ENCODE peak calls at places on chromosomes 13 and 19, in ten cellular contexts. L, Q, U, Z, G, Y, V, S, M and K are unnamed samples.

GRCh38 chr19:18588611-18589379 is at the start of gene REX1BD:
- DNase-seq in V (no peak), M (peak; percentile 76), L (peak; percentile 68), Q (no peak), U (peak; percentile 75), S (no peak), Y (no peak), Z (peak; percentile 94), G (peak; percentile 95), K (peak; percentile 90)

GRCh38 chr13:36919206-36919832 is 719 bp downstream of the SMAD9 start:
- DNase-seq in L (peak; percentile 17), G (peak; percentile 79), Z (no peak), S (no peak), U (peak; percentile 37), V (no peak), Y (no peak), M (peak; percentile 25), Q (no peak), K (peak; percentile 69)

GRCh38 chr13:41700790-41701310 is 243.5 kb downstream of the RGCC start:
- DNase-seq in S (no peak), U (peak; percentile 72), L (peak; percentile 66), V (no peak), G (no peak), Y (peak; percentile 41), Z (no peak), Q (no peak), M (peak; percentile 86), K (no peak)

GRCh38 chr19:34135033-34135370 is 37.3 kb upstream of the LSM14A start:
- DNase-seq in S (no peak), M (no peak), V (no peak), Q (no peak), U (no peak), Z (no peak), L (no peak), Y (no peak), G (no peak), K (no peak)

GRCh38 chr13:46609052-46609451 is 56.1 kb downstream of the LRCH1 start:
- DNase-seq in M (no peak), V (no peak), S (no peak), G (no peak), U (no peak), Y (no peak), Q (no peak), Z (no peak), L (no peak), K (no peak)

GRCh38 chr19:30696514-30696913 is 324.3 kb downstream of the ZNF536 start:
- DNase-seq in Q (no peak), G (peak; percentile 95), M (no peak), U (no peak), L (peak; percentile 9), V (no peak), Z (peak; percentile 40), Y (no peak), S (no peak), K (peak; percentile 82)

GRCh38 chr19:49852631-49853126 is 1.7 kb downstream of the PTOV1 start:
- DNase-seq in G (no peak), V (no peak), U (no peak), Z (no peak), M (no peak), Y (no peak), Q (no peak), S (no peak), L (peak; percentile 22), K (no peak)

GRCh38 chr13:26460652-26461051 is 96.8 kb upstream of the WASF3 start:
- DNase-seq in Q (no peak), M (peak; percentile 22), Z (no peak), G (no peak), Y (no peak), L (peak; percentile 84), V (no peak), S (no peak), U (no peak), K (no peak)

GRCh38 chr13:60647547-60647946 is 250.5 kb downstream of the TDRD3 start:
- DNase-seq in L (no peak), Y (no peak), Q (no peak), G (peak; percentile 61), S (no peak), V (no peak), M (no peak), U (no peak), Z (no peak), K (no peak)

GRCh38 chr19:28313633-28314032 is 899.3 kb downstream of the UQCRFS1 start:
- DNase-seq in S (no peak), G (no peak), Q (no peak), L (peak; percentile 17), Y (no peak), M (peak; percentile 95), U (peak; percentile 99), Z (no peak), V (no peak), K (no peak)

GRCh38 chr13:73948848-73949529 is 185.2 kb downstream of the KLF12 start:
- DNase-seq in Y (no peak), M (no peak), S (no peak), L (no peak), V (no peak), G (no peak), Z (no peak), Q (no peak), U (no peak), K (no peak)

GRCh38 chr13:90068658-90069057 is 1278.8 kb upstream of the MIR17HG start:
- DNase-seq in L (no peak), M (no peak), S (no peak), U (no peak), Q (no peak), V (no peak), Y (no peak), G (no peak), Z (no peak), K (no peak)

GRCh38 chr13:97212540-97213146 is 9.5 kb upstream of the MBNL2 start:
- DNase-seq in Q (no peak), M (peak; percentile 43), G (peak; percentile 67), S (no peak), V (no peak), U (no peak), L (peak; percentile 49), Z (no peak), Y (no peak), K (peak; percentile 69)

GRCh38 chr19:35162471-35163326 is 8.2 kb downstream of the FXYD5 start:
- DNase-seq in S (peak; percentile 85), Z (no peak), G (no peak), Q (peak; percentile 95), V (no peak), Y (peak; percentile 1), L (no peak), M (peak; percentile 54), U (peak; percentile 64), K (no peak)

DNA sequence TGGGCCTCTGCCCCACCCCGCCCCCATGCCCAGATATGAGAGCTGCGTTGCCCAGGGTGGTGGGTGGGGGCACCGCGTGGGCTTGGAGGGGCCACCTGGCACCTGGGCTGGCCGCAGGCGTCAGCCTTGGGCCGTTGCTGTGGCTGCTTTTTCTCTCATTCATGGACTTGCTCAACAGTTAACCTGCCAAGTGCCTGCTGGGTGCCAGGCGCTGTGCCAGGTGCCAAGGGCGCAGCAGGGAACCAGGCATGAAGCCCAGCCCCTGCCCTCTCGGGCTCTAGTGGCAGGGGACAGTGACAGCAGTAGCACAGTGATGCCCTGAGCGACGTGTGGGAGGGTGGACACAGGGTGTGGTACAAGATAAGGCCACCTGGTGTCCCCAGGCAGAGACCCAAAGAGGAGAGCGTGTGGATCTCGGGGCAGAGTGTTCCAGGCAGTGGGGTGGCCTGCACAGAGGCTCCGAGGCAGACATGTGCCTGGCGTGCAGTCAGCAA is 28.1 kb downstream of the DHX34 start:
- DNase-seq in Z (no peak), G (no peak), S (no peak), U (no peak), Y (no peak), Q (no peak), M (no peak), L (no peak), V (no peak), K (no peak)
- TF ChIP-seq CTCF in Z (no peak), G (no peak), S (no peak), U (no peak), Y (no peak), Q (no peak), M (no peak), L (no peak), V (no peak), K (no peak)

GRCh38 chr13:76976488-76976887 is 15.4 kb upstream of the CLN5 start:
- DNase-seq in Y (no peak), S (no peak), U (peak; percentile 87), Z (no peak), G (no peak), V (no peak), M (no peak), L (no peak), Q (no peak), K (no peak)
- H3K4me3 ChIP-seq in Y (no peak overlapping the region), S (no peak overlapping the region), U (no peak overlapping the region), Z (no peak overlapping the region), G (no peak overlapping the region), V (no peak overlapping the region), M (no peak overlapping the region), L (no peak overlapping the region), Q (no peak overlapping the region), K (no peak overlapping the region)

GRCh38 chr19:13189600-13189999 is 39.4 kb downstream of the IER2 start:
- DNase-seq in U (no peak), G (peak; percentile 55), Y (no peak), V (no peak), Q (no peak), S (no peak), L (no peak), Z (no peak), M (no peak), K (no peak)
- TF ChIP-seq CTCF in U (no peak), G (no peak), Y (no peak), V (no peak), Q (no peak), S (no peak), L (no peak), Z (no peak), M (no peak), K (no peak)

GRCh38 chr19:48053076-48053475 is 9.2 kb upstream of the CABP5 start:
- DNase-seq in Q (no peak), Z (no peak), G (no peak), V (no peak), M (no peak), S (no peak), U (no peak), Y (no peak), L (no peak), K (no peak)
- H3K4me3 ChIP-seq in Q (no peak overlapping the region), Z (no peak overlapping the region), G (no peak overlapping the region), V (no peak overlapping the region), M (no peak overlapping the region), S (no peak overlapping the region), U (no peak overlapping the region), Y (no peak overlapping the region), L (no peak overlapping the region), K (no peak overlapping the region)

GRCh38 chr13:78131811-78132210 is 213.2 kb upstream of the EDNRB start:
- DNase-seq in Z (no peak), M (peak; percentile 5), L (peak; percentile 14), S (no peak), G (no peak), U (no peak), V (no peak), Q (no peak), Y (no peak), K (no peak)
- TF ChIP-seq CTCF in Z (no peak), M (peak; percentile 41), L (peak; percentile 52), S (peak; percentile 22), G (peak; percentile 61), U (peak; percentile 51), V (no peak), Q (peak; percentile 4), Y (no peak), K (no peak)